ENCODE peak calls at places on chromosomes 11 and 22, in five cellular contexts. L is A549, D is K562, I is GM12878, P is HepG2. G is an unnamed sample.

GRCh38 chr11:86459002-86459385 is 84.3 kb downstream of the CCDC81 start:
- DNase-seq in L (no peak), D (no peak), I (no peak), P (no peak), G (peak)

GRCh38 chr11:73961321-73961720 is 10.5 kb downstream of the DNAJB13 start:
- DNase-seq in L (no peak), D (no peak), I (no peak), P (no peak), G (peak)

GRCh38 chr11:67178878-67179277 is 59.8 kb downstream of the KDM2A start:
- DNase-seq in L (no peak), D (no peak), I (no peak), P (no peak), G (peak)

GRCh38 chr11:131644204-131644603 is 273.8 kb downstream of the NTM start:
- DNase-seq in L (no peak), D (no peak), I (peak), P (no peak), G (no peak)

GRCh38 chr11:46983598-46983997 is 47.0 kb downstream of the CSTPP1 start:
- DNase-seq in L (no peak), D (no peak), I (no peak), P (no peak), G (no peak)

GRCh38 chr11:102064316-102064715 is 17.1 kb downstream of the CFAP300 start:
- DNase-seq in L (no peak), D (no peak), I (no peak), P (no peak), G (no peak)

GRCh38 chr11:74988541-74989268 is at the start of gene NEU3:
- DNase-seq in L (peak), D (peak), I (peak), P (peak), G (peak)

GRCh38 chr11:20131744-20132666 is 28.3 kb downstream of the DBX1 start:
- DNase-seq in L (peak), D (peak), I (no peak), P (peak), G (peak)

GRCh38 chr22:33210129-33210784 is 152.1 kb upstream of the SYN3 start:
- DNase-seq in L (peak), D (peak), I (no peak), P (peak), G (peak)

GRCh38 chr11:32386770-32387377 is 48.5 kb downstream of the WT1 start:
- DNase-seq in L (no peak), D (peak), I (no peak), P (no peak), G (peak)

GRCh38 chr22:50656122-50657070 is 16.2 kb upstream of the SHANK3 start:
- DNase-seq in L (peak), D (no peak), I (no peak), P (peak), G (peak)

GRCh38 chr11:61730222-61730994 is 22.0 kb upstream of the MYRF start:
- DNase-seq in L (peak), D (no peak), I (no peak), P (no peak), G (no peak)

GRCh38 chr11:110286298-110287040 is 9.9 kb downstream of the RDX start:
- DNase-seq in L (no peak), D (no peak), I (no peak), P (no peak), G (no peak)

GRCh38 chr11:128552783-128553661 is 34.3 kb downstream of the ETS1 start:
- DNase-seq in L (no peak), D (no peak), I (peak), P (no peak), G (peak)

GRCh38 chr11:67195971-67196418 is 70.3 kb upstream of the GRK2 start:
- DNase-seq in L (no peak), D (no peak), I (no peak), P (peak), G (peak)

GRCh38 chr11:1832989-1833365 is 1.8 kb upstream of the SYT8 start:
- DNase-seq in L (no peak), D (no peak), I (no peak), P (no peak), G (no peak)

DNA sequence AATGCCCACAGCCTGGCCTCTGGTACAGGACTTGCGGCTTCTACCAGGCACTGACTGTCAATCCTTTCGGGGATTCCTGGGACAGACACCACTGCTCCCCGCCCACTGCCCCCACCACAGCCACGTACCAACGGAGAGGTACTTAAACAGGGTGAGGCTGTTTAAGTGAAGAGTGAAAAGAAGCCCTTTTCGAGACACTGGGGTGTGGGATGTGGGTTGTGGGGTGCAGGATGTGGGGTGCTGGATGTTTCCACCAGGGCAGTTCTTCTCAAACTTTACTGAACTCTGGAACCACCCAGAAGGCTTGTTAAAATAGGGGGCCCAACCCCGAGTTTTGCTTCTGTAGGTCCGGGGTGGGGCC is 34.2 kb upstream of the PRR5 start:
- DNase-seq in L (no peak), D (no peak), I (no peak), P (no peak), G (no peak)
- TF ChIP-seq BHLHE40 in L (no peak), D (no peak), I (no peak), P (no peak), G (no peak)

GRCh38 chr22:27152033-27152432 is 494.6 kb downstream of the MIAT start:
- DNase-seq in L (no peak), D (no peak), I (no peak), P (no peak), G (no peak)

GRCh38 chr22:27149886-27150529 is 492.6 kb downstream of the MIAT start:
- DNase-seq in L (no peak), D (no peak), I (no peak), P (no peak), G (peak)

GRCh38 chr22:27152883-27153282 is 495.5 kb downstream of the MIAT start:
- DNase-seq in L (no peak), D (no peak), I (no peak), P (no peak), G (no peak)

GRCh38 chr22:27150530-27150909 is 493.1 kb downstream of the MIAT start:
- DNase-seq in L (no peak), D (no peak), I (no peak), P (no peak), G (no peak)

GRCh38 chr22:27151407-27151806 is 494.0 kb downstream of the MIAT start:
- DNase-seq in L (no peak), D (no peak), I (no peak), P (no peak), G (no peak)
- TF ChIP-seq RAD21 in L (no peak), D (no peak), I (no peak), P (no peak), G (no peak)

DNA sequence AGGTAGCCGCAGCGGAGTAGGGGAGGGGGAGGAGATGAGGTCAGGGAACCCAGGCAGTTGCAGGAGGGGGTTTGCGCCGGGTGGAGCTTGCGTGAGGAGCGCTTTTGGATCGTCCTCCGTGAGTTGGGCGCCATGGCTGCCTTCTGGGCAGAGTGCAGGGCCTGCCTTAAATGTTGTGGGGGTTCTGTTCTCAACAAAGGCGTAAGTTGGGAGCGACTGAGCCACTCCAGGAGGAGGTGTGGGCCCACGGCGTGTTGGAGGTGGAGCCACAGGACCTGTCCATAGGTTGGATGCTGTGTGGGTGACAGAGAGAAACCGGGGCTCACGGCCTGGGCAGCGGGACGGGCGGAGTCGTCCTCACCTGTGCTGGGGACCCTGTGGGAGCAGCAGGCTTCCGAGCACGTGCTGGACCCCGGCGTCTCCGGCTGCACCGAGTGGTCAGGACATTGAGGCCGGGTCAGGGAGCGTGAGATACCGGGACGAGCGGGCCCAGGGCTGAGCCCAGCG is 1.1 kb upstream of the PGGHG start:
- DNase-seq in L (no peak), D (peak), I (no peak), P (no peak), G (no peak)
- TF ChIP-seq BHLHE40 in L (no peak), D (peak), I (peak), P (no peak), G (no peak)

DNA sequence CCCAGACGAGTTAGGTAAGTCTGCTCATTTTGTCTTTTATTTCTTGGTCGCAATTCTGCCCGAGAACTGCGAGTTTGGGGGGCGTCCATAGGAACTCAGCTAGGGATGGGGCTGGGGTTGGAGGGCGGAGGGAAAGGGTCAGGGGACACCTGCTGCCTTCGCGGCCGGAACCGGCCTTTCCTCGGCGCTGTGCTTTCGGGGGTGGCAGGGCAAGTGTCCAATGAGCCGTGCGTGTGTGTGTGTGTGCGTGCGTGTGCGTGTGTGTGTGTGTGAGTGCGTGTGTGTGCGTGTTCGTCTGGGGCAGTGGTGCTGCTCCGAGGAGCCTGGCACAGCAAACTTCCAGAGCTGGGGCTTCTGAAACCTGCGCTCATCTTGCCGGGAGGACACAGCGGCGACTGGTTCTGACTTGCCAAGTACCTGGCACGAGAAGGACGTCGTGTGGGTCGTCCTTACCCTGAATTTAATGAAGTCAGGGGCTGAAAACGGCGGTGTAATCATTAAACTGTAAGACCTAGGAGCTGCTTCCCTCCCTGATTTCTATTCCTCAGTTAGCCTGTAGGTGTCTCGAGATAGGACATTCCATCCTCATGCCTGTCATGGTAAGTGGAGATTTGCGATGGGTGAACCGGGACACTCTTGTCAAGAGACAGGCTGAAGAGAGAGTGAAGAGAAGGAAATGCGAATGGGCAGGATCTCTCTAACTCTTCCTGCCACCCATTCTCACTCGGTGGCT is 27.0 kb upstream of the AMOTL1 start:
- DNase-seq in L (peak), D (peak), I (no peak), P (peak), G (peak)
- TF ChIP-seq RAD21 in L (peak), D (peak), I (no peak), P (no peak), G (peak)

DNA sequence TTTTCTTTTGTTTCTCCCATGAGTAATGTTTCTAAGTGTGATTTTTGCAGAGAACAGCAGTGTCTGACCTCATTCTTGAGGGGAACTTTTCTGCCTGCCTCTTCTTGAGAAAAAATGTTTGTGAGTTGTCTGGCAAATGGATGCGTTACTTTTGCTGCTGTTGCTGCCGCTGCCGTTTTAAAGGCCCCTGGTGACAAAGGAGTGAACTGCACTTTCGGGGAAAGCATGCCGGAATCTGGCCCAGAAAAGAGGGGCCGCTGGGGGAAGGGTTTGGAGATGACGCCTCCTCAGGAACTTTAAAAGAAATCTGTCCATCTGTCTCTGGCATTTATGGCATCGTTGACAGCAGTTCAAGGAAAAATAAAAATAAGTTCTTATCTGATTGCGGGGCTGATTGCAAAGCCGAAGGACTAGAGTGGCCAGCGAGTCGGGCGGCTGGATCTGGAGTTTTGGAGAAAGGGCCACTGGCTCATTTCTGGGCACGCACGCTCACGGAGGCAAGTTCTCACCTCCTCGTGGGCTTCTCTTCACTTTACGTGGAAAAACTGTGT is 16.5 kb downstream of the ZBTB16 start:
- DNase-seq in L (peak), D (peak), I (no peak), P (peak), G (peak)
- TF ChIP-seq BHLHE40 in L (no peak), D (no peak), I (no peak), P (no peak), G (no peak)

GRCh38 chr11:64359712-64360402 is 895 bp downstream of the RPS6KA4 start:
- DNase-seq in L (no peak), D (no peak), I (no peak), P (no peak), G (no peak)

GRCh38 chr11:64358907-64359711 is at the start of gene RPS6KA4:
- DNase-seq in L (peak), D (peak), I (no peak), P (no peak), G (peak)

GRCh38 chr11:64362339-64362738 is 3.4 kb downstream of the RPS6KA4 start:
- DNase-seq in L (no peak), D (no peak), I (no peak), P (no peak), G (no peak)

GRCh38 chr11:64361659-64362058 is 2.7 kb downstream of the RPS6KA4 start:
- DNase-seq in L (no peak), D (no peak), I (no peak), P (no peak), G (no peak)

GRCh38 chr11:64360403-64360980 is 1.5 kb downstream of the RPS6KA4 start:
- DNase-seq in L (no peak), D (no peak), I (no peak), P (no peak), G (no peak)
- TF ChIP-seq RAD21 in L (no peak), D (no peak), I (no peak), P (no peak), G (no peak)

GRCh38 chr22:38757464-38757757 is 1.6 kb upstream of the SUN2 start:
- DNase-seq in L (no peak), D (no peak), I (no peak), P (no peak), G (no peak)

GRCh38 chr22:38758276-38758945 is 2.6 kb upstream of the SUN2 start:
- DNase-seq in L (no peak), D (peak), I (no peak), P (no peak), G (no peak)

GRCh38 chr22:38755911-38756532 is at the start of gene SUN2:
- DNase-seq in L (peak), D (peak), I (peak), P (peak), G (peak)

GRCh38 chr22:38755155-38755910 is 465 bp downstream of the SUN2 start:
- DNase-seq in L (peak), D (peak), I (no peak), P (peak), G (peak)

GRCh38 chr22:38756631-38757463 is 1.0 kb upstream of the SUN2 start:
- DNase-seq in L (no peak), D (peak), I (no peak), P (no peak), G (no peak)
- TF ChIP-seq BHLHE40 in L (no peak), D (no peak), I (no peak), P (no peak), G (no peak)

GRCh38 chr11:92642146-92642919 is 327.1 kb upstream of the MTNR1B start:
- DNase-seq in L (no peak), D (no peak), I (no peak), P (no peak), G (no peak)

GRCh38 chr11:92643827-92644226 is 325.6 kb upstream of the MTNR1B start:
- DNase-seq in L (no peak), D (no peak), I (no peak), P (no peak), G (no peak)

DNA sequence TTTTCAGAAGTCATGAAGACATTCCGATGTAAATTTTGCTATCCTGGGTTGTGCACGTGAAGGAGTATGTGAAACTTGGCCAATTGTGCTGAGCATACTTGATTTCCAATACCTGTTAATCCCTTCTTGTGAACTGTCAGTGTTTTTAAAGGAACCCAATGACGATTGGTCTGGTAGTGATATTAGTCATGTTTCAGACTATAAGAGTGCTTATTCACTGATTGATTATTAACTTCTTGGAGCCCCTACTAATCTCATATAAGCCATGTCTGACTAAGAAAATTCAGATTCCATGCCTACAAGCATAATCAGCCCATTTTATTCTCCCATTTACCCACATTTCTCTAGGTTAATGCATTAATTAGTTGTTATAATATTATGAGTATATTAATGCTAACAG is 330.8 kb upstream of the MTNR1B start:
- DNase-seq in L (peak), D (no peak), I (no peak), P (no peak), G (no peak)
- TF ChIP-seq RAD21 in L (no peak), D (no peak), I (no peak), P (no peak), G (no peak)

DNA sequence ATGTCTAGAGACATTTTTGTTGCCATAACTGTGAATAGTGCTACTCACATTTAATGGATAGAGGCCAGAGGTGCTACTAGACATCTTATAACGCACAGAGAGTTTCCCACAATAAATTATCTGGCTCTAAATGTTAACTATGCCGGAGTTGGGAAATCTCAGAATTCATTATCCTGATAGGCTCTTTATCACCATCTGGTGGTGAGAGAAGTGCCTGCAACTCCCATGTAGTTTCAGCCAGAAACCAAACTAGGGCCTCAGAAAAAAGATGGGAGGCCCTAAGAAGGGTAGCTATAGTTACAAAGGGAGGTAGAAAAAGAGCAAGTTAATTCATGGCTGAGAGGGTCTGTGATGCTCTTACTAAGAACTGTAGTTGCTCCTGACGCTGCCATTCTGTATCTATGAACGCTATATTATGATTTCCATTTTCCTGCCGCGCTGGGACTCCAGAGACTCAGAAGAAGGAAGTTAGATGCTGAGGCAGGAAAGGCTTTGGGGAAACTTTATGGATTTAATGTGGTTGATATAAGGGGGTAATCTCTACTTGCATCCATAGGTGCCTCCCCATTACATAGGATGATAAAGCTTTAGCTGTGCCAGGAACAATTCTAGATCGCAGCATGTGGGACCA is 22.9 kb upstream of the MRPL17 start:
- DNase-seq in L (peak), D (peak), I (no peak), P (peak), G (peak)
- TF ChIP-seq BHLHE40 in L (no peak), D (peak), I (no peak), P (no peak), G (no peak)

GRCh38 chr22:37818397-37819099 is 4.6 kb upstream of the GALR3 start:
- DNase-seq in L (no peak), D (no peak), I (no peak), P (no peak), G (peak)
- TF ChIP-seq RAD21 in L (no peak), D (no peak), I (no peak), P (no peak), G (no peak)

G was measured in IMR-90.